ENCODE peak calls at places on chromosomes 6 and 20, in four cellular contexts. F is H1; N is ovary; E is CD8-positive, alpha-beta T cell. G is an unnamed sample.

GRCh38 chr20:44039741-44040140 is 125.1 kb downstream of the TOX2 start:
- DNase-seq in F (no peak), N (no peak), E (no peak), G (no peak)

GRCh38 chr20:45890077-45890996 is 671 bp downstream of the NEURL2 start:
- DNase-seq in F (peak), N (peak), E (no peak), G (peak)

GRCh38 chr20:22686097-22686496 is 101.7 kb upstream of the FOXA2 start:
- DNase-seq in F (peak), N (no peak), E (no peak), G (peak)

GRCh38 chr6:44415424-44415823 is 27.9 kb downstream of the CDC5L start:
- DNase-seq in F (no peak), N (no peak), E (no peak), G (no peak)

GRCh38 chr6:158782432-158783166 is 36.6 kb downstream of the EZR start:
- DNase-seq in F (no peak), N (no peak), E (no peak), G (no peak)

GRCh38 chr6:125154184-125155135 is 887 bp downstream of the TPD52L1 start:
- DNase-seq in F (peak), N (peak), E (no peak), G (no peak)

GRCh38 chr6:118902731-118903130 is 8.8 kb downstream of the ASF1A start:
- DNase-seq in F (no peak), N (no peak), E (no peak), G (no peak)

GRCh38 chr6:53998293-53998692 is 113.0 kb upstream of the MLIP start:
- DNase-seq in F (no peak), N (no peak), E (no peak), G (no peak)

GRCh38 chr20:59577037-59577808 is 27.1 kb upstream of the PHACTR3 start:
- DNase-seq in F (peak), N (no peak), E (no peak), G (no peak)

GRCh38 chr6:159493888-159494632 is 199.0 kb downstream of the SOD2 start:
- DNase-seq in F (no peak), N (no peak), E (no peak), G (no peak)

GRCh38 chr20:2753456-2754040 is 46.9 kb downstream of the CPXM1 start:
- DNase-seq in F (no peak), N (no peak), E (no peak), G (no peak)

GRCh38 chr6:167912494-167912893 is 85.0 kb upstream of the KIF25 start:
- DNase-seq in F (no peak), N (no peak), E (no peak), G (no peak)

GRCh38 chr6:48641544-48641943 is 530.5 kb upstream of the PTCHD4 start:
- DNase-seq in F (no peak), N (no peak), E (no peak), G (no peak)

GRCh38 chr20:22579711-22580697 is 4.4 kb downstream of the FOXA2 start:
- DNase-seq in F (peak), N (no peak), E (no peak), G (no peak)

DNA sequence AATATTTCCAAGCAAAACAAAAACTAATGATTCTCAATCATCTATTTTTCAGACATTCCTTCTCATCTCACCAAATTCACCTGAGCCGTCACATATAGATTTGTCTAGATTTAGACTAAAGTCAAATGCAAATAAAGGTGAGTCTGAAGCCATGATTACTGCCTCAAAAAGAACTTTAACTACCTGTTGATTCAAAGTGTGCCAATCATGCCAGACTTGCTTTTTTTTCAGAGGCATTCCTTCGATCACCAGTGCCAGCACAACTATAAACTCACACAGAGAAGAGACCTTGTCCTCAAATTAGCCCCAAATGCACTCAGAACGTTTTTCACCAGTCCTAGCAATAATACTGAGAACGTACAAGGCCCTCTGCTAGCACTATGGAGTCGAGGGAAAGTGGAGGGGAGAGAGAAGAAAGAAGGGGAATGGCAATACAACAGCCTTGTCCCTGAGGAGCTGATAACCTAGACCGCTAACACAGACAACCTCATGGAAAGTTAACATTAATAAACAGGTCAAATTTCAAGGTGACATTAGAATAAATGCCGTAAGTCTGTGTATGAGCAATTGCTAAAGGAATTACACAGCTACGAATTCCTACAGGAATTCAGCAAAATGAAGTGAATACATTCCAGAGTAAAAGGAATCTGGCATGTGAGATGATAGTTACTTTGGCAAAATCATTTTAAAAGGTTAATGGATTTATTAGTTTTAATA is 60.9 kb downstream of the EPB41L2 start:
- DNase-seq in F (no peak), N (no peak), E (no peak), G (no peak)
- H3K27ac ChIP-seq in F (no peak), N (peak), E (no peak), G (peak)

GRCh38 chr6:61606500-61606899 is 679.5 kb downstream of the KHDRBS2 start:
- DNase-seq in F (no peak), N (no peak), E (no peak), G (no peak)
- H3K4me3 ChIP-seq in F (peak), N (no peak), E (no peak), G (no peak)

DNA sequence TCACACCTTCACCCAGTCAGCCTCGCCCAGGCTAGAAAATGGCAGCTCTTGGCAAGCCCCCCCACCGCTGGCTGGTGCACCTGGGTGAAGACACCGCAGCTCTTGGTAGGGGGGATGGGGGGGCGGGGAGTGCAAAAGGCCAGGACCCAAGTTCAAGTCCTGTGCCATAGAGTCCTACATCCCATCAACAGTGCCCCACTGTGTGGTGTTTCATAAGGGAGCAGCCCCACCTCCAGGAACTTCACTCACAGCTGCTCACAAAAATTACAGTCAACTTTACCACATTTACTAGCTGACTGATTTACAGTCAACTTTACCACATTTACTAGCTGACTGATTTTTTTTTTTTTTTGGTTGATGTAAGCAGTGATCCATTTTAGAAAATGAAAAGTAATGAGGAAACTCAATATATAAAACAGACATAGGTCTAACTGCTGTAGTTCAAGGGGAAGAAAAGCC is 209.0 kb upstream of the SNX9 start:
- DNase-seq in F (no peak), N (no peak), E (no peak), G (no peak)
- TF ChIP-seq CTCF in F (peak), N (no peak), E (no peak), G (no peak)

GRCh38 chr6:17361013-17361412 is 32.4 kb upstream of the CAP2 start:
- DNase-seq in F (no peak), N (no peak), E (no peak), G (no peak)

GRCh38 chr6:17367868-17368267 is 25.5 kb upstream of the CAP2 start:
- DNase-seq in F (no peak), N (no peak), E (no peak), G (no peak)

GRCh38 chr6:17360564-17360963 is 32.8 kb upstream of the CAP2 start:
- DNase-seq in F (no peak), N (no peak), E (no peak), G (no peak)

DNA sequence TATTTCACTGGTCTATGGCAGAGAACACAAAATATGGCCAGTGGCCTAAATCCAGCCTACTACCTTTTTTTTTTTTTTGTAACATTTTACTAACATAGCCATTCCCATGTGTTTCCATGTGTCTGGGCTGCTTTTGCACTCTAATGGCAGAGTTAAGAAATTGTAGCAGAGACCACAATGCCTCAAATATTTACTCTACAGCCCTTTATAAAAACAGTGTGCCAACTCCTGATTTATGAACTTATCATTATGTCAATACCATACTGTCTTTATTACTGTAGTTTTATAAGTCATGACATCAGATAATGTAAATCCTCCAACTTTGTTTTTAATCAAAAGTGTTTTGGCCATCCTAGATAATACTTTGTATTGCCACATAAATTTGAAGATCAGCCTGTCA is 27.4 kb upstream of the CAP2 start:
- DNase-seq in F (no peak), N (no peak), E (no peak), G (no peak)
- H3K27ac ChIP-seq in F (no peak), N (no peak), E (no peak), G (no peak)

GRCh38 chr6:170305772-170306323 is 710 bp upstream of the FAM120B start:
- DNase-seq in F (no peak), N (no peak), E (no peak), G (no peak)
- H3K4me3 ChIP-seq in F (peak), N (peak), E (peak), G (peak)